ENCODE peak calls at places on chromosomes 5 and 9, in six cellular contexts. M, Y, S, Q, I and O are unnamed samples.

GRCh38 chr9:74078647-74079046 is 418.5 kb upstream of the RORB start:
- DNase-seq in Q (peak), I (no peak), M (no peak), Y (no peak), S (no peak), O (no peak)

GRCh38 chr9:81591791-81592190 is 97.6 kb downstream of the TLE1 start:
- DNase-seq in Y (no peak), M (no peak), Q (no peak), I (no peak), S (no peak), O (no peak)

GRCh38 chr5:113017891-113018635 is 41.5 kb downstream of the DCP2 start:
- DNase-seq in M (no peak), Q (no peak), S (no peak), Y (no peak), I (no peak), O (no peak)

GRCh38 chr5:8633259-8633658 is 764.3 kb downstream of the MTRR start:
- DNase-seq in S (no peak), Y (no peak), Q (no peak), I (no peak), M (no peak), O (no peak)

GRCh38 chr5:142690641-142691040 is 4.8 kb upstream of the FGF1 start:
- DNase-seq in I (no peak), M (no peak), Y (no peak), S (no peak), Q (peak), O (no peak)

GRCh38 chr5:105877592-105877991 is 1793.1 kb downstream of the EFNA5 start:
- DNase-seq in Y (no peak), I (no peak), S (no peak), Q (peak), M (no peak), O (no peak)

GRCh38 chr5:96896806-96897205 is 20.5 kb downstream of the ERAP2 start:
- DNase-seq in Q (no peak), S (peak), I (peak), M (no peak), Y (no peak), O (no peak)

GRCh38 chr5:169905017-169905416 is 75.3 kb downstream of the INSYN2B start:
- DNase-seq in Y (no peak), S (no peak), M (no peak), Q (no peak), I (no peak), O (no peak)

GRCh38 chr5:96626956-96627355 is 35.2 kb upstream of the CAST start:
- DNase-seq in M (no peak), S (peak), Y (no peak), Q (no peak), I (no peak), O (no peak)

GRCh38 chr9:95580812-95581761 is 64.3 kb upstream of the PTCH1 start:
- DNase-seq in I (no peak), M (no peak), Q (no peak), Y (peak), S (no peak), O (no peak)

GRCh38 chr5:73796164-73797141 is 170.5 kb downstream of the ARHGEF28 start:
- DNase-seq in M (no peak), S (peak), I (peak), Q (peak), Y (no peak), O (no peak)

GRCh38 chr5:180785794-180786221 is 16.8 kb downstream of the MGAT1 start:
- DNase-seq in M (no peak), I (no peak), Y (peak), Q (peak), S (no peak), O (no peak)

GRCh38 chr5:143806568-143806967 is 5.4 kb upstream of the HMHB1 start:
- DNase-seq in M (no peak), I (no peak), Y (no peak), S (no peak), Q (no peak), O (no peak)

GRCh38 chr5:54390015-54390414 is 65.5 kb upstream of the HSPB3 start:
- DNase-seq in Y (peak), I (no peak), Q (peak), M (no peak), S (no peak), O (peak)

GRCh38 chr9:13088734-13089427 is 190.6 kb downstream of the MPDZ start:
- DNase-seq in Y (peak), S (peak), I (peak), Q (peak), M (peak), O (peak)

GRCh38 chr5:51156838-51157237 is 226.4 kb upstream of the ISL1 start:
- DNase-seq in S (no peak), I (no peak), Y (no peak), Q (no peak), M (no peak), O (no peak)

GRCh38 chr5:61416410-61416809 is 84.4 kb downstream of the ZSWIM6 start:
- DNase-seq in S (no peak), M (no peak), I (no peak), Q (peak), Y (no peak), O (no peak)

GRCh38 chr5:80109549-80110478 is 74.7 kb downstream of the THBS4 start:
- DNase-seq in M (no peak), I (no peak), Q (no peak), Y (no peak), S (no peak), O (no peak)

GRCh38 chr5:317086-317811 is 4.3 kb upstream of the AHRR start:
- DNase-seq in I (peak), Y (no peak), Q (peak), M (peak), S (peak), O (peak)

GRCh38 chr5:56640763-56641406 is 174.5 kb upstream of the MAP3K1 start:
- DNase-seq in S (peak), Q (no peak), M (no peak), I (peak), Y (peak), O (no peak)

GRCh38 chr9:18821794-18822193 is 211.2 kb downstream of the SAXO1 start:
- DNase-seq in Q (no peak), Y (no peak), M (no peak), S (no peak), I (no peak), O (peak)

GRCh38 chr9:107637421-107638420 is 148.2 kb upstream of the KLF4 start:
- DNase-seq in I (no peak), Y (peak), Q (peak), M (peak), S (peak), O (peak)

GRCh38 chr5:78547731-78548189 is 100.8 kb downstream of the LHFPL2 start:
- DNase-seq in Y (no peak), M (no peak), Q (no peak), S (peak), I (no peak), O (no peak)

GRCh38 chr9:2761424-2761823 is 44.1 kb downstream of the KCNV2 start:
- DNase-seq in I (peak), Y (no peak), Q (no peak), M (no peak), S (peak), O (no peak)

GRCh38 chr9:2109066-2109650 is 94.0 kb downstream of the SMARCA2 start:
- DNase-seq in Q (no peak), S (no peak), Y (no peak), M (no peak), I (no peak), O (no peak)

GRCh38 chr5:87156631-87157030 is 111.1 kb upstream of the RASA1 start:
- DNase-seq in Y (no peak), Q (no peak), M (no peak), S (no peak), I (no peak), O (no peak)

GRCh38 chr5:150783422-150783928 is 4.9 kb downstream of the SMIM3 start:
- DNase-seq in S (peak), I (peak), M (no peak), Q (peak), Y (peak), O (peak)

GRCh38 chr5:83407931-83408330 is 63.6 kb upstream of the VCAN start:
- DNase-seq in Y (no peak), M (no peak), S (no peak), I (no peak), Q (no peak), O (no peak)